ENCODE peak calls at places on chromosomes 7 and 10, in ten cellular contexts. Z, V, S, G, F, N, M, B, Q and E are unnamed samples.

GRCh38 chr7:70728873-70729552 is 402.9 kb upstream of the GALNT17 start:
- DNase-seq in G (no peak), Q (no peak), F (peak; percentile 51), Z (no peak), B (no peak), N (no peak), S (peak; percentile 28), V (no peak), M (no peak), E (no peak)

GRCh38 chr10:20237091-20237570 is 420.9 kb downstream of the PLXDC2 start:
- DNase-seq in Z (no peak), F (no peak), Q (no peak), B (no peak), M (no peak), S (no peak), N (no peak), G (no peak), V (no peak), E (no peak)

GRCh38 chr7:157585113-157585861 is 248.5 kb downstream of the DNAJB6 start:
- DNase-seq in B (no peak), Z (no peak), V (peak; percentile 36), G (no peak), F (no peak), M (no peak), Q (no peak), N (no peak), S (no peak), E (no peak)

GRCh38 chr7:5270788-5271187 is 12.0 kb upstream of the SLC29A4 start:
- DNase-seq in Z (no peak), M (no peak), G (no peak), N (no peak), S (no peak), Q (no peak), F (no peak), V (no peak), B (no peak), E (no peak)

GRCh38 chr7:3942778-3943177 is 641.7 kb downstream of the SDK1 start:
- DNase-seq in S (no peak), M (no peak), N (no peak), Z (no peak), G (no peak), B (no peak), F (no peak), V (no peak), Q (no peak), E (no peak)

GRCh38 chr7:15751191-15751701 is 64.8 kb upstream of the MEOX2 start:
- DNase-seq in B (no peak), Q (no peak), M (no peak), G (no peak), F (no peak), Z (no peak), S (no peak), N (no peak), V (no peak), E (no peak)

GRCh38 chr7:95396136-95397032 is at the start of gene PON3:
- DNase-seq in F (peak; percentile 48), M (no peak), Z (no peak), B (no peak), N (peak; percentile 14), V (no peak), G (peak; percentile 57), S (peak; percentile 40), Q (peak; percentile 62), E (no peak)

GRCh38 chr7:5388273-5388866 is 35.3 kb downstream of the TNRC18 start:
- DNase-seq in B (no peak), M (no peak), N (no peak), G (peak; percentile 51), F (no peak), Z (no peak), Q (no peak), V (no peak), S (no peak), E (no peak)

GRCh38 chr10:5546891-5547683 is 22.3 kb downstream of the CALML3 start:
- DNase-seq in N (no peak), B (no peak), F (peak; percentile 88), S (no peak), Q (peak; percentile 64), V (peak; percentile 40), M (peak; percentile 2), G (no peak), Z (no peak), E (no peak)

GRCh38 chr7:119783799-119784198 is 489.2 kb upstream of the KCND2 start:
- DNase-seq in V (no peak), G (no peak), B (no peak), M (no peak), Q (peak; percentile 14), Z (no peak), S (peak; percentile 68), N (peak; percentile 5), F (no peak), E (no peak)

GRCh38 chr10:96470108-96470743 is 43.5 kb downstream of the TLL2 start:
- DNase-seq in Z (peak; percentile 43), B (no peak), S (peak; percentile 54), F (no peak), M (no peak), N (no peak), Q (no peak), G (peak; percentile 34), V (no peak), E (no peak)

GRCh38 chr7:151403764-151404163 is 6.1 kb downstream of the WDR86 start:
- DNase-seq in V (no peak), F (no peak), M (no peak), G (peak; percentile 18), N (no peak), Z (no peak), Q (no peak), B (no peak), S (no peak), E (no peak)

GRCh38 chr7:780056-780455 is 52.2 kb upstream of the SUN1 start:
- DNase-seq in N (peak; percentile 51), V (peak; percentile 61), B (no peak), Q (no peak), Z (no peak), G (peak; percentile 24), F (no peak), S (no peak), M (no peak), E (no peak)

GRCh38 chr10:117322258-117322657 is 53.0 kb downstream of the PDZD8 start:
- DNase-seq in B (no peak), M (no peak), Z (no peak), Q (no peak), V (no peak), F (no peak), G (no peak), N (no peak), S (no peak), E (no peak)

GRCh38 chr10:126350216-126350992 is 37.9 kb downstream of the ADAM12 start:
- DNase-seq in B (peak; percentile 37), Z (peak; percentile 11), N (no peak), S (peak; percentile 74), Q (no peak), F (no peak), G (no peak), V (no peak), M (no peak), E (peak; percentile 35)

GRCh38 chr10:22259280-22259679 is 41.5 kb upstream of the EBLN1 start:
- DNase-seq in M (no peak), F (no peak), B (no peak), S (peak; percentile 60), V (no peak), G (no peak), N (no peak), Q (no peak), Z (no peak), E (no peak)
- TF ChIP-seq CTCF in M (no peak), F (no peak), B (no peak), S (peak; percentile 30), V (no peak), G (peak; percentile 25), N (no peak), Q (no peak), Z (no peak), E (no peak)

DNA sequence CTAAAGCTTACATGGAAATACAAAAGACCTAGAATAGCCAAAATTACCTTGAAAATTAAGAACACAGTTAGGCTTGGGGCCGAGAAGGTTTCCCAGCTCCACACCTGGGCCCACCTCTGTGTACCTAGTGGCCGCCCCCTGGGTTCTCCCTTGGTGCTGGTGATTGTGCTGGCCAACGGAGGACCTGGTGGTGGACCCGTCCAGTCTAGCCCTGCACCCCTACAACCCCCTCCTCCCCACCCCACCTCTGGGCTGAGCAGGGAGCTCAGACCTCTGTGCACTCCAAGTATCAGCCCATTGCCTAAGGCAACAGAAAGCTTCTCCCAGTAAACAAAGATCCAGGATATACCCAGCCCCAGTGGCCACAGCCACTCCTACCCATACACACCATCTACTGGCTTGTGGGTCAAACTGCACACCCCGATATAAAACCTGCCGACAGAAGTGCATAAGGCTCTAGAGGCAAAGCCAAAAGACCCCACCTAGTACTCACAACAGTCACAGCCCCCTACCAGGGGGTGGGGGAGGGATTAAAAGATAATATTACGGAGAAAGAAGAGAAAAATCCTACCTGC is 105.0 kb upstream of the DIP2C start:
- DNase-seq in B (no peak), N (no peak), Z (no peak), G (no peak), F (no peak), Q (no peak), S (peak; percentile 53), M (no peak), V (no peak), E (no peak)
- TF ChIP-seq CTCF in B (peak; percentile 47), N (peak; percentile 45), Z (no peak), G (no peak), F (peak; percentile 19), Q (no peak), S (peak; percentile 46), M (no peak), V (peak; percentile 11), E (peak; percentile 16)

GRCh38 chr10:121316432-121316831 is 281.8 kb downstream of the FGFR2 start:
- DNase-seq in V (no peak), F (no peak), G (no peak), N (no peak), Q (no peak), B (no peak), S (no peak), M (no peak), Z (no peak), E (no peak)

GRCh38 chr10:121312582-121312981 is 285.7 kb downstream of the FGFR2 start:
- DNase-seq in S (peak; percentile 67), M (no peak), B (no peak), N (no peak), V (no peak), G (no peak), Z (no peak), F (no peak), Q (no peak), E (no peak)

GRCh38 chr10:121311812-121312443 is 286.3 kb downstream of the FGFR2 start:
- DNase-seq in B (no peak), G (no peak), F (no peak), V (no peak), N (no peak), M (no peak), S (no peak), Q (no peak), Z (no peak), E (no peak)

GRCh38 chr10:121310151-121310711 is 288.0 kb downstream of the FGFR2 start:
- DNase-seq in G (no peak), F (no peak), Z (peak; percentile 25), S (no peak), M (no peak), N (no peak), V (no peak), Q (no peak), B (no peak), E (no peak)

GRCh38 chr10:121313119-121313858 is 285.0 kb downstream of the FGFR2 start:
- DNase-seq in V (no peak), F (no peak), B (no peak), N (no peak), G (no peak), S (peak; percentile 12), M (no peak), Q (no peak), Z (no peak), E (no peak)
- TF ChIP-seq CTCF in V (no peak), F (no peak), B (no peak), N (no peak), G (no peak), S (no peak), M (no peak), Q (no peak), Z (no peak), E (no peak)

GRCh38 chr7:42461537-42461936 is 224.5 kb upstream of the GLI3 start:
- DNase-seq in Z (no peak), G (no peak), V (no peak), N (no peak), Q (no peak), S (no peak), F (no peak), B (no peak), M (no peak), E (no peak)
- TF ChIP-seq CTCF in Z (no peak), G (no peak), V (no peak), N (no peak), Q (no peak), S (no peak), F (no peak), B (no peak), M (no peak), E (no peak)